ENCODE peak calls at places on chromosome 7, in eight cellular contexts. S is activated naive CD4-positive, alpha-beta T cell treated with anti-CD3 and anti-CD28 coated beads, Interleukin-2, amount 10 ng/mL, durations not matched to agents 7 days and 5 days; H is activated CD4-positive, alpha-beta T cell treated with anti-CD3 and anti-CD28 coated beads, Interleukin-2, amount 50 U/mL, for 24 hours; N is AG04449; G is NCI-H1417; Q is neural crest cell; C is M059J; W is activated effector memory CD4-positive, alpha-beta T cell treated with Interleukin-2 at 50 U/mL for 16 hours. A is an unnamed sample.

GRCh38 chr7:106231856-106232490 is 52.8 kb downstream of the NAMPT start:
- DNase-seq in H (no peak), N (no peak), G (no peak), W (no peak), C (peak), Q (no peak), S (no peak), A (no peak)

GRCh38 chr7:124085168-124085567 is 52.3 kb upstream of the TMEM229A start:
- DNase-seq in W (no peak), H (no peak), N (no peak), C (no peak), S (no peak), G (no peak), Q (no peak), A (no peak)

GRCh38 chr7:96949766-96950165 is 55.6 kb upstream of the DLX6 start:
- DNase-seq in C (peak), S (no peak), W (no peak), Q (no peak), H (no peak), N (peak), G (no peak), A (no peak)

GRCh38 chr7:100684534-100685042 is 9.5 kb downstream of the GIGYF1 start:
- DNase-seq in C (no peak), Q (no peak), S (no peak), W (no peak), N (no peak), G (no peak), H (no peak), A (no peak)

GRCh38 chr7:139246905-139247304 is 15.9 kb downstream of the UBN2 start:
- DNase-seq in Q (no peak), N (no peak), S (no peak), G (no peak), H (no peak), W (no peak), C (peak), A (no peak)

GRCh38 chr7:97015787-97016391 is 8.7 kb downstream of the DLX5 start:
- DNase-seq in S (no peak), N (no peak), C (no peak), Q (no peak), H (no peak), W (no peak), G (no peak), A (no peak)

GRCh38 chr7:2104716-2105115 is 128.0 kb downstream of the MAD1L1 start:
- DNase-seq in G (no peak), N (no peak), H (no peak), W (no peak), Q (no peak), C (no peak), S (no peak), A (no peak)

GRCh38 chr7:33733865-33734650 is 171.3 kb upstream of the BMPER start:
- DNase-seq in C (no peak), S (no peak), Q (no peak), G (peak), H (no peak), W (no peak), N (no peak), A (no peak)

GRCh38 chr7:131346885-131347592 is 19.4 kb downstream of the MKLN1 start:
- DNase-seq in N (no peak), S (no peak), C (no peak), W (no peak), G (no peak), H (no peak), Q (no peak), A (no peak)

GRCh38 chr7:28958235-28958945 is at the start of gene TRIL:
- DNase-seq in C (peak), G (no peak), S (no peak), W (no peak), N (no peak), H (no peak), Q (peak), A (no peak)

GRCh38 chr7:3787717-3788311 is 486.8 kb downstream of the SDK1 start:
- DNase-seq in C (peak), N (no peak), H (no peak), Q (no peak), G (no peak), W (no peak), S (no peak), A (no peak)

A was measured in Jurkat, Clone E6-1.